ENCODE peak calls at places on chromosomes 4 and X, in eight cellular contexts. P is fibroblast of lung, J is WERI-Rb-1, V is GM06990, Z is left lung, W is uterus, L is brain microvascular endothelial cell, Q is BE2C. U is an unnamed sample. For H3K36me3, the result is how much of the 10 kb centered on the place peaks cover.

GRCh38 chr4:42638276-42638675 is 18.6 kb downstream of the ATP8A1 start:
- DNase-seq in L (no peak), V (no peak), J (no peak), P (no peak), W (no peak), Q (no peak), Z (no peak), U (no peak)

GRCh38 chrX:37921758-37922157 is 74.4 kb upstream of the DYNLT3 start:
- DNase-seq in Q (no peak), L (peak), Z (no peak), V (no peak), J (no peak), P (peak), W (no peak), U (no peak)

GRCh38 chrX:9341305-9342201 is 123.3 kb upstream of the TBL1X start:
- DNase-seq in Z (peak), V (peak), P (peak), Q (peak), J (peak), L (no peak), W (peak), U (peak)

GRCh38 chr4:41505161-41505653 is 32.8 kb upstream of the LIMCH1 start:
- DNase-seq in V (no peak), Z (peak), L (no peak), P (peak), J (no peak), Q (peak), W (no peak), U (peak)

GRCh38 chr4:81081156-81081555 is 50.6 kb downstream of the BMP3 start:
- DNase-seq in J (no peak), Z (no peak), V (no peak), W (no peak), L (no peak), P (no peak), Q (no peak), U (no peak)

GRCh38 chr4:141645611-141646340 is 9.4 kb downstream of the IL15 start:
- DNase-seq in J (peak), L (peak), P (peak), W (no peak), Z (no peak), V (no peak), Q (no peak), U (no peak)

GRCh38 chr4:151524610-151525009 is 115.6 kb downstream of the FHIP1A start:
- DNase-seq in P (no peak), L (no peak), V (no peak), Q (no peak), Z (no peak), W (no peak), J (no peak), U (no peak)

GRCh38 chr4:54496412-54496811 is 161.3 kb upstream of the KIT start:
- DNase-seq in P (no peak), J (no peak), Z (no peak), Q (no peak), W (no peak), L (no peak), V (no peak), U (no peak)

GRCh38 chr4:155974476-155974749 is 20.7 kb upstream of the CTSO start:
- DNase-seq in Z (no peak), P (no peak), Q (no peak), L (no peak), J (no peak), W (no peak), V (peak), U (no peak)

GRCh38 chrX:145825896-145826295 is 8.3 kb downstream of the SLITRK2 start:
- DNase-seq in J (no peak), V (no peak), Z (no peak), P (no peak), L (peak), W (no peak), Q (no peak), U (no peak)

GRCh38 chr4:32145987-32146386 is 1425.8 kb downstream of the PCDH7 start:
- DNase-seq in V (no peak), J (no peak), Z (no peak), L (no peak), W (no peak), Q (no peak), P (no peak), U (no peak)

GRCh38 chr4:149534779-149535178 is 280.9 kb downstream of the IQCM start:
- DNase-seq in V (no peak), Z (no peak), P (no peak), J (no peak), W (no peak), L (no peak), Q (no peak), U (no peak)

GRCh38 chrX:124594017-124594651 is 247.8 kb downstream of the SH2D1A start:
- DNase-seq in Q (no peak), J (no peak), L (peak), V (no peak), W (no peak), Z (no peak), P (no peak), U (no peak)

GRCh38 chrX:68599256-68600152 is 48.0 kb upstream of the STARD8 start:
- DNase-seq in L (peak), Z (no peak), V (no peak), Q (peak), P (no peak), J (no peak), W (no peak), U (no peak)

GRCh38 chrX:119194631-119195030 is 41.5 kb upstream of the PGRMC1 start:
- DNase-seq in Q (no peak), P (peak), W (no peak), Z (no peak), J (no peak), V (no peak), L (no peak), U (no peak)

GRCh38 chr4:1488357-1488756 is 82.1 kb upstream of the NKX1-1 start:
- DNase-seq in V (no peak), J (no peak), Z (peak), L (no peak), P (no peak), W (no peak), Q (no peak), U (peak)

GRCh38 chr4:140600408-140600807 is 31.6 kb upstream of the UCP1 start:
- DNase-seq in P (no peak), L (no peak), Z (no peak), J (no peak), Q (no peak), V (no peak), W (no peak), U (no peak)

GRCh38 chrX:139932077-139932900 is 564 bp downstream of the ATP11C start:
- DNase-seq in W (peak), P (peak), J (peak), Q (peak), L (no peak), Z (peak), V (peak), U (peak)

GRCh38 chr4:124946696-124947095 is 234.2 kb upstream of the ANKRD50 start:
- DNase-seq in L (no peak), V (no peak), J (no peak), P (no peak), W (no peak), Z (no peak), Q (no peak), U (no peak)

GRCh38 chrX:1351981-1352714 is 15.6 kb downstream of the IL3RA start:
- DNase-seq in L (no peak), Z (no peak), W (no peak), V (no peak), Q (no peak), J (no peak), P (no peak), U (peak)

GRCh38 chr4:140971077-140971792 is 162.0 kb downstream of the RNF150 start:
- DNase-seq in J (no peak), Q (peak), P (no peak), L (no peak), Z (no peak), V (no peak), W (no peak), U (no peak)

GRCh38 chrX:2423293-2423692 is 77.5 kb downstream of the DHRSX start:
- DNase-seq in Q (no peak), Z (no peak), W (no peak), J (no peak), L (peak), P (peak), V (no peak), U (no peak)

GRCh38 chr4:30718021-30718888 is 1.9 kb upstream of the PCDH7 start:
- DNase-seq in L (peak), Z (peak), P (peak), V (peak), Q (peak), J (peak), W (peak), U (peak)

GRCh38 chr4:26874110-26874509 is 13.5 kb downstream of the STIM2 start:
- DNase-seq in L (no peak), Z (no peak), Q (no peak), W (no peak), J (no peak), P (no peak), V (no peak), U (no peak)

GRCh38 chr4:26878729-26879415 is 18.2 kb downstream of the STIM2 start:
- DNase-seq in L (no peak), V (no peak), J (no peak), Z (no peak), P (peak), Q (no peak), W (no peak), U (no peak)

GRCh38 chr4:26877946-26878345 is 17.3 kb downstream of the STIM2 start:
- DNase-seq in L (no peak), J (no peak), Q (no peak), V (no peak), W (no peak), P (no peak), Z (no peak), U (no peak)

GRCh38 chr4:26879805-26880204 is 19.2 kb downstream of the STIM2 start:
- DNase-seq in L (no peak), Z (no peak), J (no peak), P (peak), W (no peak), Q (no peak), V (no peak), U (no peak)

DNA sequence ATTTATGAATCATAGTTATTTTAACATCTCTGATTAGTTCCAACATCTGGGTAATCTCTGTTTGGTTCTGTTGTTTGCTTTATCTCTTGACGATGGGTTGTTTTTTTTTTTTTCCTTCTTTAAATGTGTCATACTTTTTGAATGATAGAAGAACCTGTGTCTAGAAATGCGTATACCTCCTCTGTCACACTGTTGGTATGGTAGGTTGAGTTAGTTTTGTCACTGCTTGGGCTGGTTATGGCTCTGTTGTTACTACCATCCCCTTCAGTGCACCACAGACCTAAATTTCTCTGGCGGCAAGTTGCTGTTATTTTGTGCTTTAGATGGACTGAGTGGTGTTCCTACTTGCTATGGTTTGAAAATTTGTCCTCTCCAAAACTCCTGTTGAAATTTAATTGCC is 16.8 kb downstream of the STIM2 start:
- DNase-seq in J (no peak), W (no peak), Z (no peak), V (no peak), L (no peak), Q (no peak), P (no peak), U (no peak)
- H3K36me3 ChIP-seq in J (under half), W (under half), Z (under half), V (under half), L (under half), Q (under half), P (under half), U (under half)

DNA sequence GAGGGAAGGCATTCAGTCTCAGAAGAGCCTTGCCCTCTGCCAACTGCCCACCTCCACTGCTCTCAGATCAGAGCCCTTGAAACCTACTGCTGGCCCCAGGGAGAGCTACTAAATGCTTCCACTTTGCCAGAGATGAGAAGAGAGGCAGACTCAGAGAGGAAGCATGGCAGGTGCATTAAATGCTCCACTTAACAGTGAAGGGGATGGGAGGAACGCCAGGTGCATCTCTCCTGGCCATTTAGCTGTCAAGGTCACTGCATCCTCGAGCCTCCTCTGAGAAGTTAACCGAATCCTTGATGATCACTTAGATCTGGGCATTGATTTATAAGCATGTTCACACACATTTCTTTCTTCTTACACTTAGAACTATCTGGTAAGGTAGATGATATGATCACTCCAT is 15.0 kb downstream of the TRPC5 start:
- DNase-seq in Q (no peak), J (no peak), L (no peak), P (no peak), V (no peak), W (no peak), Z (no peak), U (no peak)
- H3K36me3 ChIP-seq in Q (under half), J (under half), L (under half), P (under half), V (under half), W (under half), Z (under half), U (under half)

GRCh38 chrX:153868576-153869472 is 17.1 kb downstream of the L1CAM start:
- DNase-seq in V (no peak), Q (no peak), P (no peak), Z (no peak), J (no peak), L (no peak), W (no peak), U (no peak)
- H3K36me3 ChIP-seq in V (under half), Q (half or more), P (under half), Z (under half), J (half or more), L (under half), W (under half), U (under half)

GRCh38 chrX:53616921-53617320 is 69.6 kb downstream of the HUWE1 start:
- DNase-seq in P (no peak), Q (no peak), Z (no peak), L (no peak), V (no peak), J (no peak), W (no peak), U (no peak)
- H3K36me3 ChIP-seq in P (under half), Q (half or more), Z (under half), L (under half), V (under half), J (under half), W (under half), U (under half)

GRCh38 chr4:2689825-2690700 is 66.1 kb downstream of the TNIP2 start:
- DNase-seq in V (peak), J (no peak), Z (no peak), Q (no peak), P (peak), W (no peak), L (peak), U (peak)

GRCh38 chr4:2691952-2692435 is 64.1 kb downstream of the TNIP2 start:
- DNase-seq in P (no peak), Q (no peak), Z (no peak), L (no peak), J (no peak), W (no peak), V (no peak), U (no peak)

GRCh38 chr4:2688697-2689096 is 67.4 kb downstream of the TNIP2 start:
- DNase-seq in P (no peak), Z (no peak), V (no peak), W (no peak), L (no peak), J (peak), Q (no peak), U (no peak)

GRCh38 chr4:2689114-2689513 is 67.0 kb downstream of the TNIP2 start:
- DNase-seq in Q (no peak), L (no peak), P (no peak), W (no peak), Z (no peak), J (no peak), V (no peak), U (no peak)

GRCh38 chr4:2691313-2691712 is 64.8 kb downstream of the TNIP2 start:
- DNase-seq in J (no peak), W (no peak), P (no peak), L (no peak), V (no peak), Z (no peak), Q (no peak), U (peak)
- H3K36me3 ChIP-seq in J (half or more), W (under half), P (under half), L (under half), V (under half), Z (under half), Q (half or more), U (under half)

DNA sequence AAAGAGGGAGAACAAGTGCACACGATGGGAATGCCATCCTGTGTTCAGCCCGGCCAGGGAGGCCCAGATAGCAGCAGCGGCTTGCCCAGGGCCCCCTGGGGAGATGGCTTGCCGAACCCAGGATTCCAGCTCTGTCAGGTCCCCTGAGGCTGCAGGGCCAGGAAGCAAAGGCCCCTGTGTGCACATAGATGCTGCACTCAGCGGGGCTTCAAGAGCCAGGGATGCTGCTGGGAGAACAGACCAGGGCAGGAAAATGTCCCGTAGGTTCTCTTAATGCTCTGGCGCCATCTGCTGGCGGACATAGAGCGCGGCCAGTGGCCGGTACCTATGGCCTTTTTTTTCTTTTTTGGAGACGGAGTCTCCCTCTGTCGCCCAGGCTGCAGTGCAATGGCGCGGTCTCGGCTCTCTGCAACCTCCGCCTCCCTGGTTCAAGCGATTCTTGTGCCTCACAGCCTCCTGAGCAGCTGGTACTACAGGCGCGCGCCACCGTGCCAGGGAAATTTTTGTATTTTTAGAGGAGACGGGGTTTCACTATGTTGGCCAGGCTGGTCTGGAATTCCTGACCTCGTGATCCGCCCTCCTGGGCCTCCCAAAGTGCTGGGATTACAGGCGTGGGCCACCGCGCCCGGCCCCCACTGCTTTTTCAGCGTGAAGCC is 22.4 kb downstream of the MED28 start:
- DNase-seq in Q (peak), P (peak), V (peak), W (peak), Z (peak), J (peak), L (peak), U (peak)
- H3K36me3 ChIP-seq in Q (under half), P (under half), V (under half), W (under half), Z (under half), J (half or more), L (under half), U (under half)

GRCh38 chr4:3121110-3121509 is 46.6 kb downstream of the HTT start:
- DNase-seq in P (no peak), Q (no peak), V (no peak), L (no peak), J (no peak), Z (no peak), W (no peak), U (no peak)
- H3K36me3 ChIP-seq in P (under half), Q (under half), V (under half), L (under half), J (half or more), Z (under half), W (under half), U (under half)

DNA sequence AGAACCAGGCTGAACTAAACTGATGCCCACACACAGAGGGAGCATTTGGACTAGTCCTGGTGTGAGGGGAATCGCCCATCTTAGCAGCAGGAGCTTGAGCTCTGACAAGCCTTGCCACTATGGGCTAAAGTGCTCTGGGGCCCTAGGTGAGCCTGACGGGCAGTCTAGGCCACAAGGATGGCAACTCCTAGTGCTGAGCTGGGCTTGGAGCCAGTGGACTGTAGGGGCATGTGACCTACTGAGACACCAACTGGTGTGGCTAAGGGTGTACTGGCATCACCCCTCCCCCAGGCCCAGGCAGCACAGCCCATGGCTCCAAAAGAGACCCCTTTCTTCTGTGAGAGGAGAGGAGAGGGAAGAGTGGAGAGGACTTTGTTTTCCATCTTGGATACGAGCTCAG is 14.5 kb downstream of the CENPU start:
- DNase-seq in Z (no peak), W (no peak), Q (no peak), V (no peak), L (no peak), J (no peak), P (no peak), U (no peak)
- H3K36me3 ChIP-seq in Z (under half), W (under half), Q (half or more), V (under half), L (under half), J (half or more), P (under half), U (under half)

U was measured in aorta.